ENCODE peak calls at places on chromosomes 6 and 20, in nine cellular contexts. Y is colonic mucosa; P is mammary epithelial cell; E is bronchial epithelial cell; B is CD4-positive, alpha-beta T cell; U is endothelial cell; O is lower leg skin; W is psoas muscle; H is ovary. V is an unnamed sample.

GRCh38 chr20:49548371-49548947 is 19.5 kb downstream of the PTGIS start:
- DNase-seq in Y (no peak), P (no peak), E (no peak), B (no peak), U (no peak), O (no peak), W (no peak), H (no peak), V (no peak)

GRCh38 chr6:37600287-37600916 is 97.3 kb downstream of the MDGA1 start:
- DNase-seq in Y (no peak), P (no peak), E (no peak), B (no peak), U (no peak), O (no peak), W (no peak), H (no peak), V (no peak)

GRCh38 chr6:134984821-134985220 is 34.9 kb upstream of the ALDH8A1 start:
- DNase-seq in Y (no peak), P (peak), E (peak), B (no peak), U (no peak), O (no peak), W (no peak), H (no peak), V (no peak)

GRCh38 chr20:39700527-39700926 is 738.4 kb downstream of the DHX35 start:
- DNase-seq in Y (no peak), P (no peak), E (no peak), B (no peak), U (no peak), O (no peak), W (no peak), H (no peak), V (no peak)

GRCh38 chr6:47473791-47474351 is 3.7 kb upstream of the CD2AP start:
- DNase-seq in Y (no peak), P (no peak), E (peak), B (no peak), U (no peak), O (no peak), W (no peak), H (no peak), V (no peak)

GRCh38 chr20:8662433-8662954 is 406.4 kb upstream of the PLCB4 start:
- DNase-seq in Y (no peak), P (no peak), E (no peak), B (no peak), U (no peak), O (no peak), W (no peak), H (no peak), V (no peak)

GRCh38 chr6:113047148-113047547 is 700.0 kb downstream of the RFPL4B start:
- DNase-seq in Y (no peak), P (no peak), E (no peak), B (no peak), U (no peak), O (no peak), W (no peak), H (no peak), V (no peak)

GRCh38 chr6:108902389-108902792 is 54.2 kb downstream of the ARMC2 start:
- DNase-seq in Y (no peak), P (no peak), E (peak), B (no peak), U (no peak), O (no peak), W (no peak), H (no peak), V (no peak)

GRCh38 chr6:31402324-31403282 is 792 bp upstream of the MICA start:
- DNase-seq in Y (peak), P (no peak), E (peak), B (no peak), U (peak), O (peak), W (no peak), H (peak), V (no peak)

GRCh38 chr6:140372064-140372463 is 997.6 kb upstream of the CITED2 start:
- DNase-seq in Y (no peak), P (no peak), E (no peak), B (no peak), U (no peak), O (no peak), W (no peak), H (no peak), V (no peak)

GRCh38 chr6:53517021-53517420 is 27.9 kb downstream of the GCLC start:
- DNase-seq in Y (no peak), P (peak), E (peak), B (no peak), U (no peak), O (no peak), W (no peak), H (no peak), V (no peak)

DNA sequence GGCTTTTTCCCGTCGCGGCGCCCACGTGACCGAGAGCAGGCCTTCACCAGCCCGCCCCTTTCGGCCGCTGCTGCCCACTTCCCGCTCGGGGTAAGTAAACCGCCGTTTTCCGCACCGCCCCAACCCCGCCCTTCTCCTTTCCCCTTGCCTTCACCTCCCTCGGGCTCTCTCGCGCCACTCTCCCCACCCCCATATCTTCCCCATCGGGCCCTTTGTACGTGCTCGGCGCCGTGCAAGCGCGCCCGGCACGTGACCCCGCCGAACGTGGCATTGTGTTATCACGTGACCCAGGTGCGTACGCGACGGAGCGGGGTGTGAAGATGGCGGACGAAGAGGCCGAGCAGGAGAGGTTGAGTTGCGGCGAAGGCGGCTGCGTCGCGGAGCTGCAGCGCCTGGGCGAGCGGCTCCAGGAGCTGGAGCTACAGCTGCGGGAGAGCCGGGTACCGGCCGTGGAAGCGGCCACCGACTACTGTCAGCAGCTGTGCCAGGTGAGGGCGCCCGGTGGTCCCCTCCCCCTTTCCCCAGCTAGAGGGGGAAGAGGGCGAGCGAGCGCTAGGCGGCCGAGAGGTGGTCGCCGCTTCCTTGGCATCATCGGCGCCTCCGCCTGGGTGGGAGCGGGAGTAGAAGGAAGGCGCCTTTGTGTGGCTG is at the start of gene ZNF292:
- DNase-seq in Y (peak), P (peak), E (peak), B (peak), U (peak), O (peak), W (peak), H (peak), V (peak)
- TF ChIP-seq CTCF in Y (no peak), P (no peak), E (no peak), B (no peak), U (no peak), O (no peak), W (no peak), H (no peak), V (no peak)

DNA sequence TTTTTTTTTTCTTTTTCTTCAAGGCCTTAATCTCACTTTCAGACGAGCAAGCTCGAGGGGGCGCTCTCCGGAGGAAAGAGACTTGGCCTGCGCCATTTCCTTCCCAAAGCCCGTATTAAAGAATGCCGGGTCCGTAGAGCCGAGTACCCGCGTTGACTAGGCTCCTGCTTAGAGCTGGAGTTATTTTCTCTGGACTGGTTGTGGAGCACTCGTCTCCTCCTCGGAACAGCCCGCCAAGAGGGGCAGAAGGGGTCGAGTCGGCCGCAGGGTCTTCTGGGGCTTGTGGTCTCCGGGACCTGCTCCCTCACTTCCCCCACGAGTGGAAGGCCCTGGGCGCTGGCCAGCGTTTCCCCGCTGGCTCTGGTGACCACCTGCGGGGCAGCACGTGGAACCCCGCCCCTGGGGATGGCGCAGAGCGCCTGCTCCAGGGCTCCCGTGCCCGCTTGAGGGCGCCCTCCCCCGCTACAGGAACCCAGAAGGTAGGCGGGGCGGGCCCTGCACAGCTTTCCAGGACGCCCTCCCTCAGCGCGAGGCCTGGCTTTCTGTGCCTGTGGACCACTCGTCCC is 2.7 kb upstream of the MEI4 start:
- DNase-seq in Y (no peak), P (no peak), E (no peak), B (no peak), U (peak), O (no peak), W (peak), H (no peak), V (no peak)
- TF ChIP-seq CTCF in Y (no peak), P (no peak), E (no peak), B (no peak), U (peak), O (no peak), W (no peak), H (no peak), V (no peak)

GRCh38 chr20:40802886-40803285 is 113.8 kb upstream of the MAFB start:
- DNase-seq in Y (no peak), P (no peak), E (no peak), B (no peak), U (no peak), O (no peak), W (no peak), H (no peak), V (peak)

GRCh38 chr20:40807771-40808170 is 118.7 kb upstream of the MAFB start:
- DNase-seq in Y (no peak), P (no peak), E (no peak), B (no peak), U (no peak), O (no peak), W (no peak), H (no peak), V (peak)

GRCh38 chr20:40805592-40805991 is 116.6 kb upstream of the MAFB start:
- DNase-seq in Y (no peak), P (no peak), E (no peak), B (no peak), U (no peak), O (no peak), W (no peak), H (no peak), V (no peak)

GRCh38 chr20:40807094-40807623 is 118.1 kb upstream of the MAFB start:
- DNase-seq in Y (no peak), P (no peak), E (no peak), B (no peak), U (no peak), O (no peak), W (no peak), H (no peak), V (no peak)

GRCh38 chr20:40803381-40803780 is 114.3 kb upstream of the MAFB start:
- DNase-seq in Y (no peak), P (no peak), E (no peak), B (no peak), U (no peak), O (no peak), W (no peak), H (no peak), V (peak)
- TF ChIP-seq CTCF in Y (no peak), P (no peak), E (no peak), B (no peak), U (no peak), O (no peak), W (no peak), H (no peak), V (no peak)

DNA sequence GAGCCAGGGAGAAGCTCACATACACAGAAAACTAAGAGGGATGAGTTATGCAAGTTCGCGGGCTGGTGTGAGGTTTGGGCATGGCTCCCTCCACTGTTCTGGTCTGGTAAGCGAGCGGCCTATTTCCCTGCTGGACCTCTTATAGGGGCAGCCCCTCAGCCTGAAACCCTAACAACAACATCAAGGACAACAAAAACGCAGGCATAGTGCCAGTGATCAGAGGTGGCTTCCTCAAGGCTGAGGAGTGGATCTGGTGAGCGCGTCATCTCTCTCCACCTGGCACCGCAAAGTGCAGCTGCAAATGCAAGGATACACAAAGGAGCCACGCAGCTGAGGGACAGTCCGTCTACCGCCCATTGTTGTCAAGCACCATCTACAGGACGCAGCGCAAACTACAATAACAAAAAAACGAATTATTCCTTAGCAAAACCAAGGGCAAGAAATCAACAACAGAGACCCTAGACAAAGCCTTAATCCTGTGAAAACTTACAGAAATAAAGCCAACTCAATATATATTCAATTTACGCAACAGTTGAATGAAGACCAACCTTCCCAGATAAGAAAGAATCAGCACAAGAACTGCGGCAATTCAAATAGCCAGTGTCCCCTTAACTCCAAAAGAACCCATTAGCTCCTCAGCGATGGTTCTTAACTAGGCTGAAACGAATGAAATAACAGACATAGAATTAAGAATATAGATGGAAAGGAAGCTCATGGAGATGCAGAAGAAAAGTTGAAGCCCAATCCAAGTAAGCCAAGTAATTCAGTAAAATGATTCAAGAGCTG is 9.2 kb upstream of the DEFB110 start:
- DNase-seq in Y (no peak), P (peak), E (peak), B (no peak), U (peak), O (no peak), W (no peak), H (no peak), V (no peak)
- TF ChIP-seq CTCF in Y (no peak), P (peak), E (peak), B (no peak), U (peak), O (no peak), W (no peak), H (no peak), V (peak)

V was measured in osteocyte.